ENCODE peak calls at places on chromosomes 6 and 20, in six cellular contexts. One of them, this sample, is unnamed.

GRCh38 chr20:34624628-34625027 is 52.3 kb downstream of the PIGU start:
- DNase-seq in cardiac muscle cell: no peak
- DNase-seq in activated naive CD4-positive, alpha-beta T cell treated with anti-CD3 and anti-CD28 coated beads, Interleukin-2, amount 10 ng/mL, durations not matched to agents 7 days and 5 days: no peak
- DNase-seq in EL: no peak
- DNase-seq in progenitor cell of endocrine pancreas: no peak
- DNase-seq in activated CD8-positive, alpha-beta memory T cell treated with anti-CD3 and anti-CD28 coated beads, Interleukin-2, amount 50 U/mL, for 4 hours: no peak
- DNase-seq in this sample: no peak

GRCh38 chr6:108118791-108119211 is 44.3 kb upstream of the OSTM1 start:
- DNase-seq in cardiac muscle cell: no peak
- DNase-seq in activated naive CD4-positive, alpha-beta T cell treated with anti-CD3 and anti-CD28 coated beads, Interleukin-2, amount 10 ng/mL, durations not matched to agents 7 days and 5 days: peak; percentile 26
- DNase-seq in EL: peak; percentile 32
- DNase-seq in progenitor cell of endocrine pancreas: no peak
- DNase-seq in activated CD8-positive, alpha-beta memory T cell treated with anti-CD3 and anti-CD28 coated beads, Interleukin-2, amount 50 U/mL, for 4 hours: no peak
- DNase-seq in this sample: no peak

GRCh38 chr6:51283723-51284122 is 465.1 kb downstream of the TFAP2B start:
- DNase-seq in cardiac muscle cell: no peak
- DNase-seq in activated naive CD4-positive, alpha-beta T cell treated with anti-CD3 and anti-CD28 coated beads, Interleukin-2, amount 10 ng/mL, durations not matched to agents 7 days and 5 days: no peak
- DNase-seq in EL: no peak
- DNase-seq in progenitor cell of endocrine pancreas: no peak
- DNase-seq in activated CD8-positive, alpha-beta memory T cell treated with anti-CD3 and anti-CD28 coated beads, Interleukin-2, amount 50 U/mL, for 4 hours: no peak
- DNase-seq in this sample: no peak

GRCh38 chr20:8079976-8080375 is 52.1 kb upstream of the PLCB1 start:
- DNase-seq in cardiac muscle cell: no peak
- DNase-seq in activated naive CD4-positive, alpha-beta T cell treated with anti-CD3 and anti-CD28 coated beads, Interleukin-2, amount 10 ng/mL, durations not matched to agents 7 days and 5 days: no peak
- DNase-seq in EL: no peak
- DNase-seq in progenitor cell of endocrine pancreas: no peak
- DNase-seq in activated CD8-positive, alpha-beta memory T cell treated with anti-CD3 and anti-CD28 coated beads, Interleukin-2, amount 50 U/mL, for 4 hours: no peak
- DNase-seq in this sample: no peak

GRCh38 chr6:25232478-25232877 is 46.7 kb upstream of the CARMIL1 start:
- DNase-seq in cardiac muscle cell: no peak
- DNase-seq in activated naive CD4-positive, alpha-beta T cell treated with anti-CD3 and anti-CD28 coated beads, Interleukin-2, amount 10 ng/mL, durations not matched to agents 7 days and 5 days: no peak
- DNase-seq in EL: peak; percentile 62
- DNase-seq in progenitor cell of endocrine pancreas: no peak
- DNase-seq in activated CD8-positive, alpha-beta memory T cell treated with anti-CD3 and anti-CD28 coated beads, Interleukin-2, amount 50 U/mL, for 4 hours: no peak
- DNase-seq in this sample: no peak

GRCh38 chr6:168615837-168616236 is 174.9 kb downstream of the SMOC2 start:
- DNase-seq in cardiac muscle cell: no peak
- DNase-seq in activated naive CD4-positive, alpha-beta T cell treated with anti-CD3 and anti-CD28 coated beads, Interleukin-2, amount 10 ng/mL, durations not matched to agents 7 days and 5 days: no peak
- DNase-seq in EL: no peak
- DNase-seq in progenitor cell of endocrine pancreas: no peak
- DNase-seq in activated CD8-positive, alpha-beta memory T cell treated with anti-CD3 and anti-CD28 coated beads, Interleukin-2, amount 50 U/mL, for 4 hours: no peak
- DNase-seq in this sample: no peak

GRCh38 chr6:33118525-33119123 is 42.8 kb downstream of the HLA-DPB1 start:
- DNase-seq in cardiac muscle cell: peak; percentile 66
- DNase-seq in activated naive CD4-positive, alpha-beta T cell treated with anti-CD3 and anti-CD28 coated beads, Interleukin-2, amount 10 ng/mL, durations not matched to agents 7 days and 5 days: no peak
- DNase-seq in EL: peak; percentile 60
- DNase-seq in progenitor cell of endocrine pancreas: no peak
- DNase-seq in activated CD8-positive, alpha-beta memory T cell treated with anti-CD3 and anti-CD28 coated beads, Interleukin-2, amount 50 U/mL, for 4 hours: no peak
- DNase-seq in this sample: peak; percentile 73

GRCh38 chr6:45002390-45002789 is 325.7 kb upstream of the RUNX2 start:
- DNase-seq in cardiac muscle cell: no peak
- DNase-seq in activated naive CD4-positive, alpha-beta T cell treated with anti-CD3 and anti-CD28 coated beads, Interleukin-2, amount 10 ng/mL, durations not matched to agents 7 days and 5 days: no peak
- DNase-seq in EL: peak; percentile 1
- DNase-seq in progenitor cell of endocrine pancreas: no peak
- DNase-seq in activated CD8-positive, alpha-beta memory T cell treated with anti-CD3 and anti-CD28 coated beads, Interleukin-2, amount 50 U/mL, for 4 hours: no peak
- DNase-seq in this sample: no peak

GRCh38 chr6:36334832-36335459 is 1.7 kb downstream of the BNIP5 start:
- DNase-seq in cardiac muscle cell: no peak
- DNase-seq in activated naive CD4-positive, alpha-beta T cell treated with anti-CD3 and anti-CD28 coated beads, Interleukin-2, amount 10 ng/mL, durations not matched to agents 7 days and 5 days: no peak
- DNase-seq in EL: no peak
- DNase-seq in progenitor cell of endocrine pancreas: no peak
- DNase-seq in activated CD8-positive, alpha-beta memory T cell treated with anti-CD3 and anti-CD28 coated beads, Interleukin-2, amount 50 U/mL, for 4 hours: no peak
- DNase-seq in this sample: no peak

GRCh38 chr6:116762235-116762634 is 3.3 kb downstream of the FAM162B start:
- DNase-seq in cardiac muscle cell: no peak
- DNase-seq in activated naive CD4-positive, alpha-beta T cell treated with anti-CD3 and anti-CD28 coated beads, Interleukin-2, amount 10 ng/mL, durations not matched to agents 7 days and 5 days: no peak
- DNase-seq in EL: no peak
- DNase-seq in progenitor cell of endocrine pancreas: no peak
- DNase-seq in activated CD8-positive, alpha-beta memory T cell treated with anti-CD3 and anti-CD28 coated beads, Interleukin-2, amount 50 U/mL, for 4 hours: no peak
- DNase-seq in this sample: no peak

GRCh38 chr20:46111028-46111835 is 6.9 kb upstream of the CD40 start:
- DNase-seq in cardiac muscle cell: no peak
- DNase-seq in activated naive CD4-positive, alpha-beta T cell treated with anti-CD3 and anti-CD28 coated beads, Interleukin-2, amount 10 ng/mL, durations not matched to agents 7 days and 5 days: peak; percentile 36
- DNase-seq in EL: peak; percentile 44
- DNase-seq in progenitor cell of endocrine pancreas: no peak
- DNase-seq in activated CD8-positive, alpha-beta memory T cell treated with anti-CD3 and anti-CD28 coated beads, Interleukin-2, amount 50 U/mL, for 4 hours: no peak
- DNase-seq in this sample: no peak

GRCh38 chr20:31695849-31696804 is 26.5 kb downstream of the BCL2L1 start:
- DNase-seq in cardiac muscle cell: no peak
- DNase-seq in activated naive CD4-positive, alpha-beta T cell treated with anti-CD3 and anti-CD28 coated beads, Interleukin-2, amount 10 ng/mL, durations not matched to agents 7 days and 5 days: no peak
- DNase-seq in EL: peak; percentile 98
- DNase-seq in progenitor cell of endocrine pancreas: no peak
- DNase-seq in activated CD8-positive, alpha-beta memory T cell treated with anti-CD3 and anti-CD28 coated beads, Interleukin-2, amount 50 U/mL, for 4 hours: no peak
- DNase-seq in this sample: no peak